ENCODE peak calls at places on chromosomes 6 and 20, in seven cellular contexts. U is HCT116, F is tibial nerve, K is NB4, I is Peyer's patch, X is heart left ventricle, Z is testis. R is an unnamed sample.

GRCh38 chr6:58198301-58198700 is 880.9 kb downstream of the PRIM2 start:
- DNase-seq in Z (no peak), K (no peak), I (no peak), U (no peak), F (no peak), X (no peak), R (no peak)

GRCh38 chr6:125984311-125984710 is 2.0 kb upstream of the TRMT11 start:
- DNase-seq in Z (no peak), X (no peak), K (no peak), F (no peak), I (no peak), U (no peak), R (no peak)

GRCh38 chr6:57262491-57262890 is 40.4 kb upstream of the RAB23 start:
- DNase-seq in X (peak), K (no peak), U (no peak), Z (peak), I (peak), F (peak), R (peak)

GRCh38 chr6:104855507-104855906 is 4.2 kb downstream of the HACE1 start:
- DNase-seq in Z (no peak), K (no peak), I (no peak), X (no peak), U (no peak), F (no peak), R (no peak)

GRCh38 chr20:45306431-45306982 is at the start of gene RBPJL:
- DNase-seq in I (no peak), F (no peak), U (no peak), K (peak), Z (peak), X (no peak), R (no peak)

GRCh38 chr6:44349904-44350649 is 7.6 kb downstream of the SPATS1 start:
- DNase-seq in Z (no peak), K (no peak), F (no peak), U (no peak), X (no peak), I (no peak), R (no peak)

GRCh38 chr20:40612247-40612646 is 76.8 kb downstream of the MAFB start:
- DNase-seq in Z (no peak), F (no peak), X (no peak), I (no peak), U (no peak), K (no peak), R (no peak)

GRCh38 chr20:24694727-24695528 is 225.5 kb downstream of the SYNDIG1 start:
- DNase-seq in I (peak), U (no peak), X (peak), K (no peak), F (no peak), Z (peak), R (no peak)

GRCh38 chr6:47424436-47424836 is 53.2 kb upstream of the CD2AP start:
- DNase-seq in X (no peak), Z (no peak), I (no peak), F (no peak), K (no peak), U (no peak), R (no peak)

GRCh38 chr6:66578362-66578761 is 871.3 kb upstream of the EYS start:
- DNase-seq in Z (no peak), I (no peak), X (no peak), K (no peak), U (no peak), F (no peak), R (no peak)

GRCh38 chr20:45934046-45934586 is 367 bp upstream of the PCIF1 start:
- DNase-seq in K (peak), U (peak), F (peak), X (peak), I (peak), Z (peak), R (peak)

GRCh38 chr6:99143108-99143828 is 195.5 kb upstream of the FBXL4 start:
- DNase-seq in Z (no peak), U (no peak), X (no peak), I (no peak), F (no peak), K (no peak), R (no peak)

GRCh38 chr20:53643031-53643832 is 49.6 kb upstream of the ZNF217 start:
- DNase-seq in I (peak), F (no peak), X (peak), Z (no peak), U (peak), K (peak), R (no peak)

GRCh38 chr6:167652042-167652700 is 174.5 kb upstream of the AFDN start:
- DNase-seq in K (no peak), U (no peak), Z (no peak), I (no peak), F (no peak), X (no peak), R (no peak)

GRCh38 chr6:121356575-121356974 is 22.3 kb upstream of the TBC1D32 start:
- DNase-seq in F (no peak), K (no peak), U (no peak), I (no peak), Z (no peak), X (no peak), R (no peak)

GRCh38 chr6:104396077-104396476 is 463.6 kb downstream of the HACE1 start:
- DNase-seq in F (no peak), U (no peak), X (no peak), I (no peak), Z (no peak), K (peak), R (no peak)

GRCh38 chr20:33686008-33686983 is at the start of gene E2F1:
- DNase-seq in U (peak), Z (peak), I (peak), F (peak), X (peak), K (peak), R (peak)
- TF ChIP-seq CTCF in U (no peak), Z (peak), I (peak), F (peak), X (peak), K (no peak), R (peak)

GRCh38 chr20:5126512-5127203 is at the start of gene CDS2:
- DNase-seq in Z (peak), X (peak), U (peak), I (peak), K (peak), F (peak), R (peak)
- TF ChIP-seq POLR2A in Z (peak), X (peak), U (no peak), I (peak), K (peak), F (peak), R (peak)

DNA sequence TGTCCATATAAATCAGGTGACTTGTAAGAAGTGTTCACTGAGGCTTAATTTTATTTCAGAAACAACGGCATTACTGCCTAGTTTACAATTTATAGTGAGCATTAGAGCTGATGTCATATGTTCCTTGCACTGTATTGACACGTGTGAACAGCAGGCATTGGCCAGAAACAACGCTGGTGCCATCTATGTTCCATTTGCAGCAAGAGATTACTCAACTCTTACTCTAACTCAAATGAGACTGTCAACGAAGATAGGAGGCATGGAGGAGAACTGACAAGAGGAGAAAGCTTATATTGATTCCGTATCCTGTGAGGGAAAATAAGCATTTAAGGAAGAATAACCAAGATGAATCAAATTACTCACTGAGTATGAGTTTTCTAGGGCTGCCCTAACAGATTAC is 48.4 kb downstream of the MTFR2 start:
- DNase-seq in Z (no peak), K (no peak), I (no peak), F (no peak), U (no peak), X (no peak), R (no peak)
- TF ChIP-seq CTCF in Z (no peak), K (no peak), I (no peak), F (no peak), U (no peak), X (no peak), R (no peak)

GRCh38 chr20:19757973-19758887 is at the start of gene RIN2:
- DNase-seq in X (peak), K (peak), Z (peak), I (peak), F (peak), U (peak), R (peak)
- TF ChIP-seq POLR2A in X (peak), K (no peak), Z (no peak), I (peak), F (no peak), U (no peak), R (peak)

DNA sequence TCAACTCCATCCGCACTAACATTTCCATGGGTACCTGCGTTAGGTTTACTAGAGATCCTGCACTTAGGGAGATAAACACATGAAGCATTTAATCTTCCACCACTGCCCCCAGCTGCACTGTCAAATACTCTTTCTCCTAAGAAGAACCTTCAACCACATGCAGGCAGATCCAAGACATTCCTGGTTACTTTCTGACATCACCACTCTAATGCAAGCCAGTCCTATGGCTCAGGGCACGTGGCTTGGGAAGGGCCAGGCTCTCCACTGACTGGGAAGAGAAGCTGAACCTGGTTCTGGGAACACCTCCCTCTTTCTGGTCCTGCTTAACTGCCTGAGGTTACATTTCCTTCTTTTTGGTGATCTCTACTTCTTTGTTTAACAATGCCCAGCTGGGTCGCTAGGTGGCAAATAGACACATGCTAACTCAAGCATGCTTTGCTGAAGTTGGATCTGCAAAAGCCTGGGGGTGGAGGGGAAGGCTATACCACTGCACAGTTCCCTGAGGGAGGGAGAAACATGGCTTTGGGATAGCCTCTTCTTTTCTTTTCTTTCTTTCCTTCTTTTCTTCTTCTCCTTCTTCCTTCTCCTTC is 249.8 kb downstream of the GMDS start:
- DNase-seq in U (peak), F (no peak), K (no peak), Z (no peak), I (no peak), X (no peak), R (no peak)
- TF ChIP-seq CTCF in U (no peak), F (no peak), K (no peak), Z (no peak), I (no peak), X (no peak), R (no peak)

R was measured in gastrocnemius medialis.